ENCODE peak calls at places on chromosomes 3 and 15, in seven cellular contexts. N is epithelial cell of esophagus, F is HL-60, V is fibroblast of villous mesenchyme, P is IMR-90, Z is left ventricle myocardium inferior, Y is cardiac muscle cell. M is an unnamed sample.

GRCh38 chr3:128849776-128850542 is 29.5 kb upstream of the ACAD9 start:
- DNase-seq in N (no peak), F (no peak), V (peak; percentile 32), P (no peak), Z (no peak), Y (peak; percentile 22), M (peak; percentile 58)

GRCh38 chr15:22229971-22230815 is 149.9 kb downstream of the OR4M2 start:
- DNase-seq in N (no peak), F (no peak), V (no peak), P (no peak), Z (no peak), Y (no peak), M (no peak)

GRCh38 chr3:149535395-149535685 is 60.8 kb downstream of the TM4SF4 start:
- DNase-seq in N (no peak), F (no peak), V (peak; percentile 22), P (no peak), Z (no peak), Y (no peak), M (no peak)

GRCh38 chr15:77029166-77030041 is 34.5 kb downstream of the PSTPIP1 start:
- DNase-seq in N (no peak), F (no peak), V (no peak), P (no peak), Z (no peak), Y (no peak), M (no peak)

GRCh38 chr3:44132593-44132992 is 109.1 kb upstream of the TOPAZ1 start:
- DNase-seq in N (no peak), F (no peak), V (no peak), P (no peak), Z (no peak), Y (no peak), M (no peak)

GRCh38 chr3:50267280-50267913 is 1.6 kb upstream of the SEMA3B start:
- DNase-seq in N (no peak), F (no peak), V (peak; percentile 44), P (no peak), Z (peak; percentile 82), Y (peak; percentile 46), M (peak; percentile 46)

GRCh38 chr15:70494861-70495571 is 268.3 kb downstream of the UACA start:
- DNase-seq in N (peak; percentile 99), F (no peak), V (peak; percentile 97), P (peak; percentile 96), Z (no peak), Y (peak; percentile 91), M (peak; percentile 83)

GRCh38 chr15:31085359-31085758 is 16.2 kb downstream of the TRPM1 start:
- DNase-seq in N (no peak), F (no peak), V (no peak), P (no peak), Z (no peak), Y (no peak), M (no peak)

GRCh38 chr3:121803921-121804320 is 30.9 kb downstream of the IQCB1 start:
- DNase-seq in N (no peak), F (no peak), V (no peak), P (no peak), Z (no peak), Y (no peak), M (no peak)

GRCh38 chr3:54580453-54580852 is 347.4 kb downstream of the LRTM1 start:
- DNase-seq in N (no peak), F (no peak), V (no peak), P (no peak), Z (no peak), Y (no peak), M (no peak)

DNA sequence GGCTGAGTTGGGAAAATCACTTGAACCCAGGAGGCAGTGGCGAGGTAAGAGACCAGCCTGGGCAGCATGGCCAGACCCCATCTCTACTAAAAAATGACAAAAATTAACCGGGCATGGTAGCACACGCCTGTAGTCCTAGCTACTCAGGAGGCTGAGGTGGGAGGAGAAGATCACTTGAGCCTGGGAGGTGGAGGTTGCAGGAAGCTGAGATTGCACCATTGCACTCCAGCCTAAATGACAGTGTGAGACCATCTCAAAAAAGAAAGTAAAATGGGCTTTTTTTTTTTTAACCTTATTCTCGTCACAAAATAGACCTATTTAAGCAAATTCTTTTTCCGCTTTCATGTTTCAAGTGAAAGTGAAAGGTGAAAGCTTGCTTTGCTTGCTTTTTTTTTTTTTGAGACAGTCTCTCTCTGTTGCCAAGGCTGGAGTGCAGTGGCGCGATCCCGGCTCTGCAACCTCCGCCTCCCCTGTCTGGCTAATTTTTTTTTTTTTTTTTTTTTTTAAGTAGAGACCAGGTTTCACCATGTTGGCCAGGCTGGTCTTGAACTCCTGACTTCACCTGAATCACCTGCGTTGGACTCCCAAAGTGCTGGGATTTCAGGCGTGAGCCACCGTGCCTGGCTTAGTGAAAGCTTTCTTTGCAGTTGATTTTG is 3.6 kb downstream of the PDIA3 start:
- DNase-seq in N (no peak), F (no peak), V (peak; percentile 57), P (no peak), Z (no peak), Y (peak; percentile 10), M (peak; percentile 22)
- H3K4me3 ChIP-seq in N (no peak overlapping the region), F (no peak overlapping the region), V (peak overlapping the region; percentile 43), P (no peak overlapping the region), Z (peak overlapping the region; percentile 27), Y (no peak overlapping the region), M (no peak overlapping the region)

GRCh38 chr15:98647026-98647773 is 1.1 kb upstream of the IGF1R start:
- DNase-seq in N (peak; percentile 55), F (peak; percentile 61), V (peak; percentile 47), P (peak; percentile 43), Z (peak; percentile 77), Y (peak; percentile 55), M (peak; percentile 42)
- TF ChIP-seq CTCF in N (no peak), F (no peak), V (no peak), P (peak; percentile 61), Z (peak; percentile 84), Y (no peak), M (no peak)

GRCh38 chr3:108030915-108031425 is 59.9 kb downstream of the CD47 start:
- DNase-seq in N (no peak), F (no peak), V (no peak), P (no peak), Z (no peak), Y (no peak), M (no peak)
- H3K4me3 ChIP-seq in N (no peak overlapping the region), F (no peak overlapping the region), V (no peak overlapping the region), P (no peak overlapping the region), Z (no peak overlapping the region), Y (no peak overlapping the region), M (no peak overlapping the region)

GRCh38 chr3:126348308-126348920 is 8.8 kb downstream of the KLF15 start:
- DNase-seq in N (no peak), F (no peak), V (no peak), P (no peak), Z (no peak), Y (peak; percentile 23), M (peak; percentile 23)
- TF ChIP-seq CTCF in N (peak; percentile 7), F (no peak), V (peak; percentile 16), P (peak; percentile 9), Z (no peak), Y (peak; percentile 26), M (peak; percentile 34)

GRCh38 chr3:71784914-71785593 is at the start of gene PROK2:
- DNase-seq in N (no peak), F (no peak), V (no peak), P (no peak), Z (no peak), Y (peak; percentile 6), M (no peak)

GRCh38 chr3:71785594-71786472 is 885 bp upstream of the PROK2 start:
- DNase-seq in N (no peak), F (no peak), V (no peak), P (no peak), Z (no peak), Y (no peak), M (no peak)

GRCh38 chr3:71786551-71786950 is 1.6 kb upstream of the PROK2 start:
- DNase-seq in N (no peak), F (no peak), V (no peak), P (no peak), Z (no peak), Y (no peak), M (no peak)

GRCh38 chr3:71787851-71788405 is 3.0 kb upstream of the PROK2 start:
- DNase-seq in N (no peak), F (no peak), V (no peak), P (no peak), Z (no peak), Y (no peak), M (no peak)

GRCh38 chr3:71784201-71784913 is 591 bp downstream of the PROK2 start:
- DNase-seq in N (no peak), F (no peak), V (no peak), P (no peak), Z (no peak), Y (no peak), M (no peak)
- H3K4me3 ChIP-seq in N (no peak overlapping the region), F (peak overlapping the region; percentile 77), V (no peak overlapping the region), P (no peak overlapping the region), Z (peak overlapping the region; percentile 58), Y (peak overlapping the region; percentile 40), M (no peak overlapping the region)

DNA sequence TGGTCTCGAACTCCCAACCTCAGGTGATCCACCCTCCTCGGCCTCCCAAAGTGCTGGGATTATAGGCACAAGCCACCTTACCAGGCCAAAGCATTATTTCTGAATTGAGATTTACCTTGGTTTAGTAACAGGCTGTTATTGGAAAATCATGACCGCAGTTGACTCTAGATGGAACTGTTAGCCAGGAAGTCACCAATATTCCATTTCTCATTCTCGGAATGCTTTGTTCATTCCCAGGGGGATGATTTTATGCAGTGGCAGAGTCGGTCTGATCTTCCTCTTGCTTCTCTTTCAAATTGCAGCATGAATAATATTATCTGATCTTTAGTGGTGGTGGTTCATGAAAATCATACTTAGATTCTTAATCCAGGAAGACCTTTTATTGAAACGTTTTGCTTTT is 195.5 kb upstream of the MBNL1 start:
- DNase-seq in N (no peak), F (no peak), V (peak; percentile 38), P (peak; percentile 28), Z (no peak), Y (peak; percentile 69), M (peak; percentile 71)
- TF ChIP-seq CTCF in N (no peak), F (no peak), V (peak; percentile 17), P (peak; percentile 39), Z (peak; percentile 23), Y (peak; percentile 13), M (peak; percentile 18)

M was measured in choroid plexus epithelial cell.